ENCODE peak calls at places on chromosome 9, in six cellular contexts. One of them, this sample, is unnamed.

GRCh38 chr9:16329699-16330113 is 540.8 kb downstream of the BNC2 start:
- DNase-seq in T-helper 2 cell treated with Interferon-gamma antibody and Interleukin-4, amounts not matched to agents 5 μg/mL and 100 μg/mL, for 36 hours: no peak
- DNase-seq in NCI-H748 treated with DMSO at 0.1 percent for 48 hours: no peak
- DNase-seq in HT1080: no peak
- DNase-seq in HL-60: no peak
- DNase-seq in choroid plexus epithelial cell: peak; percentile 38
- DNase-seq in this sample: no peak

GRCh38 chr9:97768731-97769130 is 71.6 kb upstream of the XPA start:
- DNase-seq in choroid plexus epithelial cell: peak; percentile 22
- DNase-seq in HL-60: no peak
- DNase-seq in HT1080: no peak
- DNase-seq in NCI-H748 treated with DMSO at 0.1 percent for 48 hours: no peak
- DNase-seq in T-helper 2 cell treated with Interferon-gamma antibody and Interleukin-4, amounts not matched to agents 5 μg/mL and 100 μg/mL, for 36 hours: no peak
- DNase-seq in this sample: no peak

GRCh38 chr9:94921072-94921471 is 194.6 kb downstream of the AOPEP start:
- DNase-seq in T-helper 2 cell treated with Interferon-gamma antibody and Interleukin-4, amounts not matched to agents 5 μg/mL and 100 μg/mL, for 36 hours: no peak
- DNase-seq in HT1080: peak; percentile 60
- DNase-seq in HL-60: no peak
- DNase-seq in NCI-H748 treated with DMSO at 0.1 percent for 48 hours: no peak
- DNase-seq in choroid plexus epithelial cell: peak; percentile 66
- DNase-seq in this sample: no peak

GRCh38 chr9:137478613-137479314 is 19.6 kb upstream of the NSMF start:
- DNase-seq in HL-60: no peak
- DNase-seq in NCI-H748 treated with DMSO at 0.1 percent for 48 hours: no peak
- DNase-seq in choroid plexus epithelial cell: peak; percentile 70
- DNase-seq in HT1080: no peak
- DNase-seq in T-helper 2 cell treated with Interferon-gamma antibody and Interleukin-4, amounts not matched to agents 5 μg/mL and 100 μg/mL, for 36 hours: no peak
- DNase-seq in this sample: no peak

GRCh38 chr9:81772144-81772543 is 82.8 kb upstream of the TLE1 start:
- DNase-seq in NCI-H748 treated with DMSO at 0.1 percent for 48 hours: no peak
- DNase-seq in HT1080: peak; percentile 25
- DNase-seq in HL-60: no peak
- DNase-seq in T-helper 2 cell treated with Interferon-gamma antibody and Interleukin-4, amounts not matched to agents 5 μg/mL and 100 μg/mL, for 36 hours: no peak
- DNase-seq in choroid plexus epithelial cell: peak; percentile 26
- DNase-seq in this sample: no peak

GRCh38 chr9:107999890-108000289 is 510.3 kb upstream of the KLF4 start:
- DNase-seq in T-helper 2 cell treated with Interferon-gamma antibody and Interleukin-4, amounts not matched to agents 5 μg/mL and 100 μg/mL, for 36 hours: no peak
- DNase-seq in HL-60: no peak
- DNase-seq in NCI-H748 treated with DMSO at 0.1 percent for 48 hours: no peak
- DNase-seq in HT1080: no peak
- DNase-seq in choroid plexus epithelial cell: no peak
- DNase-seq in this sample: no peak

GRCh38 chr9:136784997-136785361 is 6.2 kb upstream of the TMEM141 start:
- DNase-seq in choroid plexus epithelial cell: no peak
- DNase-seq in HL-60: no peak
- DNase-seq in T-helper 2 cell treated with Interferon-gamma antibody and Interleukin-4, amounts not matched to agents 5 μg/mL and 100 μg/mL, for 36 hours: no peak
- DNase-seq in NCI-H748 treated with DMSO at 0.1 percent for 48 hours: no peak
- DNase-seq in HT1080: no peak
- DNase-seq in this sample: no peak

GRCh38 chr9:88660611-88661010 is 125.6 kb downstream of the NXNL2 start:
- DNase-seq in NCI-H748 treated with DMSO at 0.1 percent for 48 hours: no peak
- DNase-seq in HT1080: peak; percentile 6
- DNase-seq in HL-60: peak; percentile 38
- DNase-seq in T-helper 2 cell treated with Interferon-gamma antibody and Interleukin-4, amounts not matched to agents 5 μg/mL and 100 μg/mL, for 36 hours: no peak
- DNase-seq in choroid plexus epithelial cell: peak; percentile 76
- DNase-seq in this sample: no peak

GRCh38 chr9:18056269-18056992 is 417.5 kb upstream of the ADAMTSL1 start:
- DNase-seq in choroid plexus epithelial cell: no peak
- DNase-seq in T-helper 2 cell treated with Interferon-gamma antibody and Interleukin-4, amounts not matched to agents 5 μg/mL and 100 μg/mL, for 36 hours: peak; percentile 8
- DNase-seq in HL-60: peak; percentile 75
- DNase-seq in NCI-H748 treated with DMSO at 0.1 percent for 48 hours: no peak
- DNase-seq in HT1080: no peak
- DNase-seq in this sample: no peak

GRCh38 chr9:110753734-110754231 is 85.2 kb downstream of the MUSK start:
- DNase-seq in T-helper 2 cell treated with Interferon-gamma antibody and Interleukin-4, amounts not matched to agents 5 μg/mL and 100 μg/mL, for 36 hours: no peak
- DNase-seq in HL-60: no peak
- DNase-seq in NCI-H748 treated with DMSO at 0.1 percent for 48 hours: no peak
- DNase-seq in HT1080: no peak
- DNase-seq in choroid plexus epithelial cell: peak; percentile 87
- DNase-seq in this sample: no peak

GRCh38 chr9:125495137-125496119 is 211.6 kb downstream of the MAPKAP1 start:
- DNase-seq in NCI-H748 treated with DMSO at 0.1 percent for 48 hours: no peak
- DNase-seq in T-helper 2 cell treated with Interferon-gamma antibody and Interleukin-4, amounts not matched to agents 5 μg/mL and 100 μg/mL, for 36 hours: no peak
- DNase-seq in HL-60: no peak
- DNase-seq in HT1080: peak; percentile 89
- DNase-seq in choroid plexus epithelial cell: no peak
- DNase-seq in this sample: no peak

GRCh38 chr9:21995652-21996275 is 1.2 kb downstream of the CDKN2B-AS1 start:
- DNase-seq in T-helper 2 cell treated with Interferon-gamma antibody and Interleukin-4, amounts not matched to agents 5 μg/mL and 100 μg/mL, for 36 hours: no peak
- DNase-seq in HL-60: no peak
- DNase-seq in choroid plexus epithelial cell: peak; percentile 74
- DNase-seq in NCI-H748 treated with DMSO at 0.1 percent for 48 hours: peak; percentile 62
- DNase-seq in HT1080: no peak
- DNase-seq in this sample: no peak

This sample was measured in CMK.